ENCODE peak calls at places on chromosomes 16 and 17, in seven cellular contexts. K, D, U, Y, H, W and F are unnamed samples.
A peak's percentile ranks its signal among the peaks of the same experiment; 100 is the strongest.

GRCh38 chr16:4318171-4318910 is 2.5 kb downstream of the GLIS2 start:
- DNase-seq in W (no peak), D (no peak), K (no peak), H (no peak), Y (peak; percentile 45), U (no peak), F (no peak)

GRCh38 chr17:11241611-11242226 is 706 bp downstream of the SHISA6 start:
- DNase-seq in W (no peak), K (no peak), D (no peak), Y (no peak), U (peak; percentile 33), H (peak; percentile 38), F (peak; percentile 11)

GRCh38 chr17:29245401-29245800 is 1.3 kb upstream of the CRYBA1 start:
- DNase-seq in U (no peak), Y (no peak), W (no peak), D (no peak), K (no peak), H (no peak), F (no peak)

GRCh38 chr17:12313786-12314185 is 293.1 kb downstream of the MAP2K4 start:
- DNase-seq in D (no peak), W (no peak), U (no peak), K (no peak), H (no peak), Y (no peak), F (no peak)

GRCh38 chr17:7132511-7133094 is 18.0 kb upstream of the ASGR2 start:
- DNase-seq in H (peak; percentile 94), U (peak; percentile 27), Y (peak; percentile 10), D (no peak), W (no peak), K (peak; percentile 80), F (no peak)

GRCh38 chr16:3756113-3756512 is 38.8 kb upstream of the TRAP1 start:
- DNase-seq in Y (no peak), U (no peak), K (no peak), D (no peak), W (no peak), H (no peak), F (no peak)

GRCh38 chr16:84800118-84800517 is 19.7 kb upstream of the CRISPLD2 start:
- DNase-seq in U (no peak), K (no peak), Y (no peak), W (no peak), H (peak; percentile 41), D (no peak), F (no peak)

GRCh38 chr16:53434436-53435065 is at the start of gene RBL2:
- DNase-seq in U (peak; percentile 89), H (peak; percentile 68), K (peak; percentile 83), Y (peak; percentile 86), W (peak; percentile 38), D (peak; percentile 88), F (peak; percentile 92)

GRCh38 chr17:59366040-59366757 is 34.7 kb downstream of the YPEL2 start:
- DNase-seq in K (no peak), U (no peak), D (no peak), H (no peak), W (no peak), Y (no peak), F (peak; percentile 24)

GRCh38 chr17:59369026-59369724 is 37.7 kb downstream of the YPEL2 start:
- DNase-seq in Y (no peak), D (no peak), H (no peak), U (no peak), K (no peak), W (no peak), F (no peak)

GRCh38 chr17:59368218-59368857 is 36.9 kb downstream of the YPEL2 start:
- DNase-seq in K (no peak), H (no peak), W (no peak), U (no peak), Y (no peak), D (no peak), F (no peak)

GRCh38 chr17:59366773-59367656 is 35.6 kb downstream of the YPEL2 start:
- DNase-seq in D (peak; percentile 52), W (peak; percentile 75), U (peak; percentile 77), Y (peak; percentile 83), H (no peak), K (no peak), F (peak; percentile 74)

DNA sequence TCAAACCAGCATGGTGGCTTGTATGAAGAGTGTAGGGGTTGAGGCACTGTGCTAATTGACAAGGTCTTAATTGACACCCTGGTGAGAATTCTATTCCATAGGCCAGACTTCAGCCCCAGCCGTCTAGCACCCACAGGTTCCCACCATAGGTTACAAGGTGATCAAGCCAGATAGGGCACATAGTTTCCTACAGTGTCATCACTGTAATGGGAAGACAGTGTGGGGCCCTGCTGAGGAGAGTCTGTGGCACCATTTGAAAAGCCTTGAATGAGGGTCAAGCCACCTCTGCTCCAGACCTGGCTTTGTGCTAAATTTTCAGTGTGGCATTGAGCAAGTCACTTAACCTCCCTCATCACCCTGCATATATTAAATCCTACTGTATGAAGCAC is 36.2 kb downstream of the YPEL2 start:
- DNase-seq in D (no peak), U (no peak), H (no peak), K (no peak), Y (no peak), W (no peak), F (no peak)
- H3K4me3 ChIP-seq in D (no peak overlapping the region), U (no peak overlapping the region), H (no peak overlapping the region), K (no peak overlapping the region), Y (no peak overlapping the region), W (no peak overlapping the region), F (no peak overlapping the region)

GRCh38 chr16:86215979-86216585 is 294.2 kb upstream of the FOXF1 start:
- DNase-seq in Y (no peak), U (no peak), W (no peak), K (no peak), D (no peak), H (no peak), F (no peak)
- TF ChIP-seq CTCF in Y (no peak), U (no peak), W (no peak), K (no peak), D (no peak), H (no peak), F (no peak)

GRCh38 chr16:1612320-1613111 is at the start of gene CRAMP1:
- DNase-seq in H (peak; percentile 33), D (no peak), Y (no peak), K (no peak), W (no peak), U (peak; percentile 13), F (peak; percentile 21)

GRCh38 chr16:1613240-1613639 is 1.1 kb downstream of the CRAMP1 start:
- DNase-seq in H (no peak), D (no peak), W (no peak), K (peak; percentile 33), Y (no peak), U (no peak), F (no peak)

GRCh38 chr16:1614226-1615102 is 2.3 kb downstream of the CRAMP1 start:
- DNase-seq in U (peak; percentile 17), W (peak; percentile 28), Y (peak; percentile 68), D (no peak), K (peak; percentile 29), H (peak; percentile 30), F (peak; percentile 16)

GRCh38 chr16:1615761-1616160 is 3.6 kb downstream of the CRAMP1 start:
- DNase-seq in W (peak; percentile 11), Y (no peak), K (no peak), D (no peak), U (no peak), H (no peak), F (no peak)

GRCh38 chr16:1613728-1614225 is 1.6 kb downstream of the CRAMP1 start:
- DNase-seq in H (no peak), D (no peak), Y (peak; percentile 48), W (no peak), K (no peak), U (peak; percentile 24), F (peak; percentile 24)
- H3K4me1 ChIP-seq in H (peaks cover 14% of the 10 kb centered on the region), D (peaks cover 23% of the 10 kb centered on the region), Y (peaks cover 24% of the 10 kb centered on the region), W (peaks cover 2% of the 10 kb centered on the region), K (peaks cover 36% of the 10 kb centered on the region), U (peaks cover 47% of the 10 kb centered on the region), F (peaks cover 30% of the 10 kb centered on the region)

GRCh38 chr16:68235882-68236803 is at the start of gene ESRP2:
- DNase-seq in U (peak; percentile 93), Y (peak; percentile 43), D (peak; percentile 86), H (no peak), W (no peak), K (peak; percentile 54), F (peak; percentile 95)

GRCh38 chr16:68233085-68233834 is 2.7 kb downstream of the ESRP2 start:
- DNase-seq in W (no peak), D (no peak), Y (no peak), H (no peak), U (no peak), K (no peak), F (no peak)

GRCh38 chr16:68233835-68234187 is 2.1 kb downstream of the ESRP2 start:
- DNase-seq in H (no peak), W (no peak), D (no peak), U (no peak), K (no peak), Y (no peak), F (no peak)

GRCh38 chr16:68235105-68235881 is 634 bp downstream of the ESRP2 start:
- DNase-seq in H (no peak), K (peak; percentile 36), D (no peak), U (peak; percentile 50), W (no peak), Y (peak; percentile 29), F (peak; percentile 71)

DNA sequence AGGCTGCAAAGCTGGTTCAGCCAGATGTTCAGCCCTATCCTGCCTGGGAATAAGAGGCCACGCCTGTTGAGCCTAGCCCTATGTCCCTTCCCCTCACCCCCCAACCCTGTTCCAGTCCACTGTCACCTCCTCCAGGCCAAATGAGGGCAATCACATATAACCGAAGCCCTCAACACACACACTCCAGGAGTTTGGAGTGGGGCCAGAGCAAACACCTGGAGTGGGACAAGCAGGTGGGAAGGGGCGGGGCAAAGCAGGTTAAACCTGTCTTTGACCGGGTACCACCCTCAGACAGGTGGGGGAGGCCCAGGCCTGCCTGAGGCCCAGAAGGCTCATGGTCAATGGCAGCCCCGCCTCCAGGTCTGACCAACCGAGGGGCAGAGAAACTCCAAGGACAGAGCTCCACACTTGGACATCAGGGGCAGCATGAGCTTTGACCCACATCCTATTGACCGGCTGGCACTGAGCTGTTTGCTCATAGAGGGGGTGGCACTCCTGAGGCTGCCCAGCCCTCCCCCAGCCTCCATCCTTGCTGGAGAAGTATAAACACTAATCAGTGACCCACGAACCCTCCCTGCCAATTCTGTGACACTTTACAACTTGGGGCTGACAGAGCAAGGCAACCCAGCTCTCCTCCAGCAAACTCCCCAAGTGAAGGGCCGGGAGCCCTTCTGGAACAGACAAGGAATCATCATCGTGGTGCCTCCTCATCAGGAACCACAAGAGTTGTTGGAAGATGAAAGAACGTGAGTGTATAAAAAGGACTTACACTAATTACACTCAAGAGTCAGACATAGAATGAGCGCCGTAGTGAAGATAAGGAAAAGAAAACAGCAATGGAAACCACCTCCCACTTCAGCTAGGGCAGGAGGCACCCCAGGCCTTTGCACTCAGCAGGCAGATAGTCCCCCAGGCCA is 1.5 kb downstream of the ESRP2 start:
- DNase-seq in W (peak; percentile 28), K (no peak), D (peak; percentile 97), H (no peak), U (peak; percentile 97), Y (no peak), F (peak; percentile 96)
- H3K4me3 ChIP-seq in W (no peak overlapping the region), K (no peak overlapping the region), D (peak overlapping the region; percentile 60), H (no peak overlapping the region), U (no peak overlapping the region), Y (no peak overlapping the region), F (peak overlapping the region; percentile 29)

GRCh38 chr16:82738699-82739098 is 111.9 kb downstream of the CDH13 start:
- DNase-seq in Y (peak; percentile 3), K (no peak), D (no peak), H (peak; percentile 7), U (no peak), W (peak; percentile 23), F (no peak)
- TF ChIP-seq CTCF in Y (peak; percentile 50), K (no peak), D (no peak), H (peak; percentile 23), U (no peak), W (peak; percentile 35), F (no peak)